ENCODE peak calls at places on chromosomes 3 and 15, in five cellular contexts. T is PC-9, I is stomach, Y is mucosa of descending colon, S is fibroblast of lung. A is an unnamed sample.

GRCh38 chr3:149151843-149152242 is 22.4 kb downstream of the HPS3 start:
- DNase-seq in T (no peak), I (no peak), Y (no peak), S (peak), A (peak)

GRCh38 chr3:130354430-130354829 is 9.0 kb downstream of the COL6A5 start:
- DNase-seq in T (no peak), I (no peak), Y (no peak), S (peak), A (no peak)

GRCh38 chr3:175433026-175433668 is 574.0 kb downstream of the NAALADL2 start:
- DNase-seq in T (no peak), I (no peak), Y (no peak), S (peak), A (peak)

GRCh38 chr3:61005591-61005990 is 245.7 kb downstream of the FHIT start:
- DNase-seq in T (no peak), I (no peak), Y (no peak), S (no peak), A (no peak)

GRCh38 chr15:27694506-27695077 is 404.5 kb downstream of the OCA2 start:
- DNase-seq in T (no peak), I (no peak), Y (no peak), S (peak), A (no peak)

GRCh38 chr15:38205502-38206235 is 47.0 kb upstream of the SPRED1 start:
- DNase-seq in T (no peak), I (no peak), Y (no peak), S (no peak), A (no peak)

GRCh38 chr3:188082040-188082439 is 71.9 kb upstream of the LPP start:
- DNase-seq in T (no peak), I (no peak), Y (no peak), S (peak), A (no peak)

GRCh38 chr15:66735909-66736305 is 33.9 kb downstream of the SMAD6 start:
- DNase-seq in T (no peak), I (no peak), Y (no peak), S (peak), A (peak)

GRCh38 chr3:33915796-33916589 is 117.6 kb downstream of the PDCD6IP start:
- DNase-seq in T (no peak), I (no peak), Y (no peak), S (peak), A (peak)

GRCh38 chr15:65069779-65070546 is 2.2 kb upstream of the RASL12 start:
- DNase-seq in T (no peak), I (no peak), Y (no peak), S (no peak), A (no peak)

GRCh38 chr3:136787226-136787793 is 31.6 kb upstream of the SLC35G2 start:
- DNase-seq in T (no peak), I (peak), Y (no peak), S (peak), A (peak)

GRCh38 chr3:187130346-187131066 is 8.8 kb downstream of the RPL39L start:
- DNase-seq in T (no peak), I (no peak), Y (peak), S (peak), A (peak)

GRCh38 chr3:94162700-94163099 is 99.8 kb downstream of the NSUN3 start:
- DNase-seq in T (peak), I (no peak), Y (no peak), S (peak), A (peak)

GRCh38 chr15:93722165-93722564 is 509.2 kb upstream of the MCTP2 start:
- DNase-seq in T (no peak), I (no peak), Y (no peak), S (no peak), A (no peak)

GRCh38 chr3:107150675-107151074 is 226.6 kb upstream of the CCDC54 start:
- DNase-seq in T (no peak), I (no peak), Y (no peak), S (no peak), A (no peak)

GRCh38 chr3:128476659-128477058 is 10.0 kb upstream of the DNAJB8 start:
- DNase-seq in T (no peak), I (no peak), Y (no peak), S (no peak), A (no peak)

GRCh38 chr3:10194328-10195071 is 29.8 kb downstream of the IRAK2 start:
- DNase-seq in T (no peak), I (no peak), Y (peak), S (no peak), A (no peak)

GRCh38 chr3:52843116-52843865 is 8.5 kb upstream of the MUSTN1 start:
- DNase-seq in T (no peak), I (no peak), Y (no peak), S (no peak), A (no peak)

GRCh38 chr15:78012643-78013077 is 64.9 kb downstream of the TBC1D2B start:
- DNase-seq in T (peak), I (peak), Y (peak), S (no peak), A (no peak)

GRCh38 chr3:98589331-98589870 is 4.0 kb downstream of the CPOX start:
- DNase-seq in T (no peak), I (no peak), Y (no peak), S (no peak), A (peak)

GRCh38 chr3:29759443-29760033 is 478.7 kb downstream of the RBMS3 start:
- DNase-seq in T (no peak), I (no peak), Y (no peak), S (peak), A (peak)

GRCh38 chr3:30502051-30502741 is 104.2 kb upstream of the TGFBR2 start:
- DNase-seq in T (no peak), I (no peak), Y (no peak), S (peak), A (no peak)

GRCh38 chr3:102536479-102536878 is 101.7 kb downstream of the ZPLD1 start:
- DNase-seq in T (peak), I (no peak), Y (no peak), S (peak), A (peak)

GRCh38 chr3:61073532-61073931 is 177.7 kb downstream of the FHIT start:
- DNase-seq in T (no peak), I (no peak), Y (no peak), S (no peak), A (no peak)

GRCh38 chr3:134351421-134351820 is 22.8 kb downstream of the AMOTL2 start:
- DNase-seq in T (no peak), I (no peak), Y (no peak), S (no peak), A (no peak)

GRCh38 chr15:72472907-72473669 is 1.0 kb upstream of the ARIH1 start:
- DNase-seq in T (no peak), I (no peak), Y (no peak), S (peak), A (peak)

GRCh38 chr3:139634236-139634635 is 43.5 kb downstream of the NMNAT3 start:
- DNase-seq in T (no peak), I (no peak), Y (no peak), S (peak), A (no peak)

GRCh38 chr15:91589360-91589759 is 264.1 kb upstream of the SLCO3A1 start:
- DNase-seq in T (no peak), I (no peak), Y (no peak), S (no peak), A (no peak)

GRCh38 chr3:100210777-100211145 is 50.0 kb upstream of the TBC1D23 start:
- DNase-seq in T (no peak), I (no peak), Y (no peak), S (peak), A (peak)

GRCh38 chr3:28791713-28792255 is 443.2 kb upstream of the AZI2 start:
- DNase-seq in T (no peak), I (no peak), Y (no peak), S (peak), A (no peak)

DNA sequence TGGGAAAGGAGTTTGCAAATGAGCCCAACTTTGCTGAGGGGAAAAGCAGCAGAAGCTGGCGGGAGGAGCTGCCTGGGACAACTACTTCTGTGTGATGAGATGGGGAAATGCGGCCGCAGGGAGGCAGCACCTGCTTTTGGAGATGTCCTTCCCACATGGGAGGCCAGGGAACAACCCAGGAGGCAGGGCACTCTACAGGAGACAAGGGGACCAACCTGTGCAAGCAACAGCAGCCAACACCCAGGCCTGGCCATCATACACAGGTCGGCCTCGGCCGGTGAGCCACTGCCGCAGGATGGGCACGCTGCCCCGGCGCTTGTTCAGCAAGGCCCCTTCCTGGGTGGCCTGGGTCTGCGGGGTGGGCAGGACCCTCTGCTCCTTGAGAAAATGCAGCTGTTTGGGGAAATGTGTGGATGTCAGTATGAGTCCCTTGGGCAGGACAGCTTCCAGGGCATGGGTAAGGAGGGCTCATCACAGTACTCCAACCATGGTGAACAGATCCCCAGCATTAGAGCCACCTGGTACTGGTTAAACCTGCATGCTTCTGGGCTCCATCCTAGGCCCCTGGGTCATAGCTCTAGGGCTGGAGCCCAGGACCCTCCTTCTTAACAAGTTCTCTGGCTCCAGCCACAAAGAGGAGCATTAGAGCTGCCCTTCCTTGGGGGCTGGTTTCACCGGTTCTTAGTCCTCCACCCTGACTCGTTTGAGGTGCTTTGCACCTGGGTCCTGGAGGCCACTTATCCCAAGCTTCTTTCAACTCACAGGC is 11.6 kb downstream of the EPB42 start:
- DNase-seq in T (no peak), I (no peak), Y (no peak), S (no peak), A (peak)
- TF ChIP-seq CTCF in T (peak), I (no peak), Y (no peak), S (no peak), A (peak)

GRCh38 chr3:182964179-182964578 is 16.2 kb downstream of the DCUN1D1 start:
- DNase-seq in T (no peak), I (no peak), Y (no peak), S (no peak), A (no peak)
- H3K4me3 ChIP-seq in T (no peak), I (no peak), Y (no peak), S (no peak), A (no peak)

GRCh38 chr3:197554196-197554561 is 1.6 kb downstream of the BDH1 start:
- DNase-seq in T (no peak), I (no peak), Y (no peak), S (no peak), A (no peak)

GRCh38 chr3:197552198-197552597 is 3.6 kb downstream of the BDH1 start:
- DNase-seq in T (no peak), I (no peak), Y (no peak), S (no peak), A (no peak)

GRCh38 chr3:197558000-197558399 is 2.2 kb upstream of the BDH1 start:
- DNase-seq in T (no peak), I (no peak), Y (no peak), S (no peak), A (no peak)

GRCh38 chr3:197555281-197556261 is at the start of gene BDH1:
- DNase-seq in T (peak), I (peak), Y (peak), S (no peak), A (no peak)

GRCh38 chr3:197554562-197555280 is 1.0 kb downstream of the BDH1 start:
- DNase-seq in T (peak), I (peak), Y (peak), S (peak), A (peak)
- TF ChIP-seq CTCF in T (peak), I (peak), Y (peak), S (peak), A (peak)

GRCh38 chr3:15958692-15959433 is 161.1 kb upstream of the ANKRD28 start:
- DNase-seq in T (no peak), I (no peak), Y (no peak), S (peak), A (no peak)

GRCh38 chr3:15959434-15959811 is 161.6 kb upstream of the ANKRD28 start:
- DNase-seq in T (no peak), I (no peak), Y (no peak), S (peak), A (no peak)

GRCh38 chr3:15969874-15970640 is 172.3 kb upstream of the ANKRD28 start:
- DNase-seq in T (no peak), I (no peak), Y (no peak), S (no peak), A (no peak)

GRCh38 chr3:15967577-15967976 is 169.8 kb upstream of the ANKRD28 start:
- DNase-seq in T (no peak), I (no peak), Y (no peak), S (no peak), A (no peak)

GRCh38 chr3:15964605-15965061 is 166.9 kb upstream of the ANKRD28 start:
- DNase-seq in T (no peak), I (no peak), Y (no peak), S (peak), A (peak)
- H3K4me3 ChIP-seq in T (no peak), I (no peak), Y (no peak), S (peak), A (no peak)

GRCh38 chr15:57505056-57505713 is 86.5 kb upstream of the MYZAP start:
- DNase-seq in T (peak), I (peak), Y (no peak), S (peak), A (peak)

GRCh38 chr15:57505949-57506391 is 85.7 kb upstream of the MYZAP start:
- DNase-seq in T (peak), I (peak), Y (peak), S (peak), A (peak)

GRCh38 chr15:57507111-57507510 is 84.6 kb upstream of the MYZAP start:
- DNase-seq in T (no peak), I (no peak), Y (no peak), S (no peak), A (no peak)

GRCh38 chr15:57504599-57504940 is 87.1 kb upstream of the MYZAP start:
- DNase-seq in T (no peak), I (no peak), Y (no peak), S (no peak), A (no peak)

GRCh38 chr15:57506422-57506821 is 85.3 kb upstream of the MYZAP start:
- DNase-seq in T (no peak), I (no peak), Y (no peak), S (no peak), A (no peak)
- TF ChIP-seq CTCF in T (no peak), I (no peak), Y (no peak), S (no peak), A (peak)